ENCODE peak calls at places on chromosomes 3 and 15, in four cellular contexts. K is coronary artery, A is breast epithelium, T is ovary. D is an unnamed sample.

GRCh38 chr15:73283341-73283962 is 85.3 kb downstream of the HCN4 start:
- DNase-seq in K (no peak), A (no peak), T (no peak), D (no peak)

GRCh38 chr3:47601310-47601709 is 22.6 kb upstream of the CSPG5 start:
- DNase-seq in K (no peak), A (no peak), T (no peak), D (no peak)

GRCh38 chr3:15055019-15055557 is 10.0 kb downstream of the MRPS25 start:
- DNase-seq in K (no peak), A (no peak), T (no peak), D (no peak)

GRCh38 chr3:39275963-39276593 is 3.8 kb downstream of the CX3CR1 start:
- DNase-seq in K (no peak), A (no peak), T (no peak), D (no peak)

GRCh38 chr3:101725192-101725889 is 927 bp downstream of the CEP97 start:
- DNase-seq in K (peak), A (no peak), T (peak), D (no peak)

GRCh38 chr3:153835540-153835939 is 285.6 kb upstream of the ARHGEF26 start:
- DNase-seq in K (no peak), A (no peak), T (no peak), D (no peak)

GRCh38 chr3:120469440-120470415 is 18.9 kb upstream of the FSTL1 start:
- DNase-seq in K (no peak), A (peak), T (no peak), D (no peak)

GRCh38 chr15:80811781-80812180 is 32.6 kb downstream of the CEMIP start:
- DNase-seq in K (no peak), A (no peak), T (no peak), D (no peak)

GRCh38 chr15:61750271-61751084 is 309.8 kb downstream of the VPS13C start:
- DNase-seq in K (no peak), A (peak), T (no peak), D (no peak)

GRCh38 chr3:125401402-125401801 is 26.3 kb upstream of the ZNF148 start:
- DNase-seq in K (no peak), A (no peak), T (no peak), D (no peak)

GRCh38 chr15:69623521-69624513 is 171.2 kb downstream of the RPLP1 start:
- DNase-seq in K (no peak), A (no peak), T (no peak), D (no peak)

GRCh38 chr3:8822141-8822540 is 52.7 kb upstream of the OXTR start:
- DNase-seq in K (no peak), A (no peak), T (no peak), D (peak)

GRCh38 chr15:77633134-77633912 is 611 bp upstream of the LINGO1 start:
- DNase-seq in K (peak), A (peak), T (peak), D (peak)

GRCh38 chr3:66039590-66039887 is 821 bp upstream of the MAGI1 start:
- DNase-seq in K (peak), A (no peak), T (peak), D (no peak)

GRCh38 chr15:34721157-34721801 is 33.5 kb downstream of the GJD2 start:
- DNase-seq in K (no peak), A (no peak), T (no peak), D (no peak)

GRCh38 chr15:34719051-34719882 is 35.5 kb downstream of the GJD2 start:
- DNase-seq in K (no peak), A (no peak), T (no peak), D (no peak)

GRCh38 chr15:34719883-34720148 is 35.0 kb downstream of the GJD2 start:
- DNase-seq in K (no peak), A (no peak), T (no peak), D (no peak)

GRCh38 chr15:34724486-34724885 is 30.3 kb downstream of the GJD2 start:
- DNase-seq in K (no peak), A (no peak), T (no peak), D (no peak)

GRCh38 chr15:34721802-34722795 is 32.7 kb downstream of the GJD2 start:
- DNase-seq in K (peak), A (no peak), T (no peak), D (peak)
- H3K4me3 ChIP-seq in K (peak), A (peak), T (no peak), D (peak)

DNA sequence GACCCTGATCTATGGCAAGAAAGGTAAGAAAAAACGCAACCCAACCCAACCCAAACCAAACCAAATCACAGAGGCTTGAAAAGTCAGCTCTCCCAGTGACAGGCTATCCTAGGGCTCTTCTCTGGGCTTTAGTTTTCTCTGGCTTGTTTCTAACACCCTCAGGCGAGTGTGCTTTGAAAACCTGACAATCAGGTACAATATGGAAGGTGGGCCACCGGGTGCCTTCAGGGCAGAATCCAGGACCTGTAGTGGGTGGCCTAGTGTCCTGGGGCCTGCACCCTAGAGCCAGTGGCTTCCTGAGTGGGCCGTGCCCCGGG is 46.8 kb downstream of the BHLHE40 start:
- DNase-seq in K (no peak), A (no peak), T (no peak), D (no peak)
- H3K4me3 ChIP-seq in K (peak), A (peak), T (peak), D (no peak)

GRCh38 chr3:18507333-18507732 is 82.2 kb upstream of the SATB1 start:
- DNase-seq in K (no peak), A (no peak), T (no peak), D (no peak)

GRCh38 chr3:18513091-18513490 is 88.0 kb upstream of the SATB1 start:
- DNase-seq in K (no peak), A (no peak), T (no peak), D (no peak)

GRCh38 chr3:18510947-18511346 is 85.8 kb upstream of the SATB1 start:
- DNase-seq in K (no peak), A (no peak), T (no peak), D (no peak)

GRCh38 chr3:18512007-18512406 is 86.9 kb upstream of the SATB1 start:
- DNase-seq in K (no peak), A (no peak), T (no peak), D (no peak)
- H3K4me3 ChIP-seq in K (no peak), A (no peak), T (no peak), D (no peak)

GRCh38 chr3:187139895-187140253 is 578 bp upstream of the RPL39L start:
- DNase-seq in K (no peak), A (no peak), T (no peak), D (no peak)
- H3K4me3 ChIP-seq in K (peak), A (peak), T (peak), D (peak)

DNA sequence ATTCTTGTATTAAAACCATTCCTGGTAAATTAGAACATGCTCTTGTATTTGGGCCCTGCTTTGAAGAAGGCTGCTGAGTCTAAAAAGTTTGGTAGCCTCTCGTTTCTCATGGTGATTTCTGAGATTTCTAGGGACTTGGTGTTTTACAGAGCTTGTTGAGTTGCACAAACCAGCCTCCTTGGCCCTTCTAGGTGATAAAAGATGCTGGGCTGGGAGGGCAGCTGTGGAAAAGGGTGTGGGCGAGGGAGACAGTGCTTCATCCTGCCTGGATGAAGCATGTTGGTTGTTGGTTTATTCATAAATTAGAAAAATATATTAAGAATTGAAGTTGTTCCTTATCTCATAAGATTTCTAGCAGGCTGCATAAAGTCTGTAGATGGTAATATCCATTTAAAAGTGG is 151.7 kb downstream of the IGF1R start:
- DNase-seq in K (peak), A (no peak), T (no peak), D (no peak)
- H3K4me3 ChIP-seq in K (peak), A (no peak), T (no peak), D (no peak)